ENCODE peak calls at places on chromosomes 2 and 18, in five cellular contexts. Z, T, D, J and Y are unnamed samples.
A peak's percentile ranks its signal among the peaks of the same experiment; 100 is the strongest.

GRCh38 chr2:64323192-64323591 is 130.8 kb upstream of the LGALSL start:
- DNase-seq in Z (no peak), T (no peak), D (no peak), J (no peak), Y (no peak)

GRCh38 chr18:5431836-5432575 is 111.8 kb downstream of the EPB41L3 start:
- DNase-seq in Z (no peak), T (no peak), D (no peak), J (no peak), Y (no peak)

GRCh38 chr2:145836986-145837385 is 1317.1 kb upstream of the ZEB2 start:
- DNase-seq in Z (no peak), T (no peak), D (no peak), J (no peak), Y (no peak)

GRCh38 chr2:178241852-178242551 is 47.7 kb downstream of the OSBPL6 start:
- DNase-seq in Z (peak; percentile 97), T (no peak), D (no peak), J (peak; percentile 37), Y (peak; percentile 69)

GRCh38 chr2:37583867-37584266 is 87.6 kb downstream of the CDC42EP3 start:
- DNase-seq in Z (peak; percentile 74), T (no peak), D (no peak), J (no peak), Y (no peak)

GRCh38 chr2:121949271-121949670 is 193.8 kb downstream of the TSN start:
- DNase-seq in Z (no peak), T (no peak), D (no peak), J (no peak), Y (no peak)

GRCh38 chr2:62208758-62209114 is 12.8 kb downstream of the B3GNT2 start:
- DNase-seq in Z (no peak), T (no peak), D (peak; percentile 50), J (no peak), Y (no peak)

GRCh38 chr18:63046375-63046774 is 273.2 kb downstream of the BCL2 start:
- DNase-seq in Z (no peak), T (no peak), D (no peak), J (no peak), Y (peak; percentile 6)

GRCh38 chr2:223001831-223002230 is 50.2 kb upstream of the KCNE4 start:
- DNase-seq in Z (peak; percentile 56), T (no peak), D (no peak), J (no peak), Y (no peak)

GRCh38 chr2:118826093-118826492 is 21.4 kb downstream of the EN1 start:
- DNase-seq in Z (no peak), T (no peak), D (no peak), J (no peak), Y (no peak)

GRCh38 chr2:139177041-139177440 is 396.9 kb upstream of the NXPH2 start:
- DNase-seq in Z (no peak), T (no peak), D (no peak), J (no peak), Y (no peak)

GRCh38 chr18:31563778-31564177 is 27.9 kb upstream of the TTR start:
- DNase-seq in Z (no peak), T (no peak), D (peak; percentile 40), J (peak; percentile 15), Y (no peak)

GRCh38 chr18:73645175-73645715 is 502.4 kb downstream of the FBXO15 start:
- DNase-seq in Z (peak; percentile 77), T (no peak), D (no peak), J (no peak), Y (no peak)
- TF ChIP-seq RCOR1 in Z (no peak), T (no peak), D (no peak), J (no peak), Y (no peak)

GRCh38 chr2:219464286-219465032 is 29.8 kb downstream of the SPEG start:
- DNase-seq in Z (no peak), T (no peak), D (no peak), J (no peak), Y (no peak)
- TF ChIP-seq RCOR1 in Z (no peak), T (no peak), D (no peak), J (no peak), Y (no peak)

DNA sequence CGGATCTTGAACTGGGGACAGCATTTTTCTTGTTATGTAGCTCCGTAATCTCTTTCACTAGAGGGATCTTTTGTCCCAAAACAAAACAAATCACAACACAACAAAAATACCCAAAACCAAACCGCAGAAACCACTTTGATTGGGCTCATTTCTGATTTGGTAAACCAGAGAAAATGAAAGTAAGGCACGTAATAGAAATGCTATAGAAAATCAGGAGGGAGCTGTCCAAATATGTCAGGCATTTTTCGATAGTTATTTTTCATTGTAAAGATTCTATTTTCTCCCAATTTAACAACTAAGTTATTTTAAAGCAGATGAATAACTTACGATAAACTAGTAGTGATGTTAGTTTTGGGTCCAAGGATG is 406.5 kb downstream of the XIRP2 start:
- DNase-seq in Z (peak; percentile 22), T (no peak), D (no peak), J (no peak), Y (no peak)
- TF ChIP-seq RCOR1 in Z (no peak), T (no peak), D (no peak), J (no peak), Y (no peak)

DNA sequence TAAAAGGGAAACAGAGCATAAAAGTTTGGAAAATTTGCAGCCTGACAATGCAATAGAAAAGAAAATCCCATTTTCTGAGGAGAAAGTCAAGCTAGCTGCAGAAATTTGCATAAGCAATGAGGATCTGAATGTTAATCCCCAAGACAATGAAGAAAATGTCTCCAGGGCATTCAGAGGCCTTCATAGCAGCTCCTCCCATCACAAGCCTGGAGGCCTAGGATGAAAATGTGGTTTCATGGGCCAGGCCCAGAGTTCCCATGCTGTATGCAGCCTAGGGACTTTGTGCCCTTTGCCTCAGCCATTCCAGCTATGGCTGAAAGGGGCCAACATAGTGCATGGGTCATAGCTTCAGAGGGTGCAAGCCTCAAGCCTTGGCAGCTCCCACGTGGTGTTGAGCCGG is 10.3 kb upstream of the SCN1A start:
- DNase-seq in Z (no peak), T (no peak), D (no peak), J (no peak), Y (no peak)
- TF ChIP-seq RCOR1 in Z (no peak), T (no peak), D (no peak), J (no peak), Y (no peak)

GRCh38 chr2:224901121-224901676 is 141.1 kb downstream of the DOCK10 start:
- DNase-seq in Z (no peak), T (no peak), D (no peak), J (no peak), Y (no peak)
- TF ChIP-seq RCOR1 in Z (no peak), T (no peak), D (no peak), J (no peak), Y (no peak)

GRCh38 chr2:173075781-173076556 is at the start of gene MAP3K20:
- DNase-seq in Z (peak; percentile 71), T (peak; percentile 9), D (peak; percentile 72), J (peak; percentile 86), Y (peak; percentile 77)
- TF ChIP-seq RCOR1 in Z (no peak), T (no peak), D (peak; percentile 36), J (no peak), Y (no peak)

GRCh38 chr2:171323971-171324528 is 109.7 kb downstream of the METTL8 start:
- DNase-seq in Z (no peak), T (no peak), D (no peak), J (no peak), Y (no peak)

GRCh38 chr2:171330155-171330956 is 103.4 kb downstream of the METTL8 start:
- DNase-seq in Z (no peak), T (no peak), D (no peak), J (no peak), Y (no peak)

GRCh38 chr2:171325886-171326585 is 107.8 kb downstream of the METTL8 start:
- DNase-seq in Z (no peak), T (no peak), D (no peak), J (no peak), Y (no peak)

GRCh38 chr2:171327043-171327496 is 106.7 kb downstream of the METTL8 start:
- DNase-seq in Z (peak; percentile 38), T (no peak), D (no peak), J (no peak), Y (no peak)
- TF ChIP-seq RCOR1 in Z (no peak), T (no peak), D (no peak), J (no peak), Y (no peak)

DNA sequence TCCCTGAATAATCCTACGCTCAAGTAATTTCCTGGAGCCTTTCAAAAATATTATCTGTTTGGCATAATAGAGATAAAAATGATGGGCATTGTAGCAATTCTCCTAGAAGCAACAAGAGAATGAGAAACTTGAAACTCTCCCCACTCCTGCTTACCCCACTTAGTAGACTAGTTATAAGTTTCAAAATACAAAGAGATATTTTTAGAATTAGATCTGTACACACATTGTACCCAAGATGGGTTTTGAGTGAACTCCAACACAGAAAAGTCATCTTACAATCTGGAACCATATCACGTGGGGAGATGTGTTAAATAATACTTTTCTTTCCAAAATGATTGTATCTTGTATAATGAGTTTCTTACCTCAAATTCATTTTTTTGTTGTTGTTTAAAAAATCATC is 484.9 kb downstream of the LPIN1 start:
- DNase-seq in Z (no peak), T (no peak), D (no peak), J (no peak), Y (no peak)
- TF ChIP-seq RCOR1 in Z (no peak), T (no peak), D (no peak), J (no peak), Y (no peak)